ENCODE peak calls at places on chromosomes 3 and 15, in five cellular contexts. D, F, Y, P and S are unnamed samples.

GRCh38 chr3:14541646-14542045 is 1.5 kb upstream of the GRIP2 start:
- DNase-seq in D (no peak), F (no peak), Y (no peak), P (no peak), S (no peak)

GRCh38 chr15:77440378-77440999 is 19.8 kb downstream of the HMG20A start:
- DNase-seq in D (no peak), F (no peak), Y (no peak), P (peak; percentile 20), S (no peak)

GRCh38 chr15:29550834-29551465 is 271.3 kb downstream of the TJP1 start:
- DNase-seq in D (no peak), F (no peak), Y (no peak), P (no peak), S (no peak)

GRCh38 chr3:14261229-14261628 is 82.6 kb downstream of the LSM3 start:
- DNase-seq in D (peak; percentile 89), F (peak; percentile 70), Y (peak; percentile 85), P (peak; percentile 87), S (peak; percentile 87)

GRCh38 chr3:196941846-196942225 is 492 bp downstream of the NCBP2 start:
- DNase-seq in D (peak; percentile 60), F (peak; percentile 47), Y (peak; percentile 49), P (no peak), S (peak; percentile 41)

GRCh38 chr3:49883992-49884391 is 14.3 kb upstream of the CAMKV start:
- DNase-seq in D (no peak), F (no peak), Y (no peak), P (no peak), S (no peak)

GRCh38 chr3:153163349-153164008 is 1.5 kb downstream of the RAP2B start:
- DNase-seq in D (no peak), F (no peak), Y (no peak), P (peak; percentile 42), S (no peak)

GRCh38 chr3:8198605-8199004 is 303.0 kb upstream of the LMCD1 start:
- DNase-seq in D (no peak), F (no peak), Y (no peak), P (no peak), S (no peak)

GRCh38 chr3:128709038-128709437 is 16.9 kb upstream of the RAB7A start:
- DNase-seq in D (no peak), F (no peak), Y (no peak), P (no peak), S (no peak)

GRCh38 chr3:119304201-119304713 is 10.1 kb downstream of the ARHGAP31 start:
- DNase-seq in D (no peak), F (peak; percentile 40), Y (no peak), P (peak; percentile 9), S (no peak)

GRCh38 chr3:53382106-53382505 is 34.8 kb upstream of the DCP1A start:
- DNase-seq in D (no peak), F (no peak), Y (no peak), P (peak; percentile 19), S (no peak)

GRCh38 chr3:46947981-46948791 is 28.4 kb downstream of the CCDC12 start:
- DNase-seq in D (peak; percentile 86), F (no peak), Y (peak; percentile 75), P (peak; percentile 89), S (no peak)

GRCh38 chr3:135040321-135041110 is 245.5 kb downstream of the EPHB1 start:
- DNase-seq in D (no peak), F (no peak), Y (no peak), P (no peak), S (no peak)

GRCh38 chr15:43521419-43521818 is 4.0 kb downstream of the MAP1A start:
- DNase-seq in D (no peak), F (no peak), Y (no peak), P (no peak), S (no peak)
- TF ChIP-seq POLR2A in D (no peak), F (no peak), Y (no peak), P (no peak), S (no peak)

GRCh38 chr3:12544652-12545472 is 437 bp downstream of the MKRN2OS start:
- DNase-seq in D (no peak), F (no peak), Y (no peak), P (no peak), S (no peak)

GRCh38 chr3:12536423-12536822 is 8.9 kb downstream of the MKRN2OS start:
- DNase-seq in D (no peak), F (no peak), Y (no peak), P (no peak), S (no peak)

GRCh38 chr3:12545473-12545791 is at the start of gene MKRN2OS:
- DNase-seq in D (peak; percentile 81), F (no peak), Y (no peak), P (no peak), S (peak; percentile 42)

DNA sequence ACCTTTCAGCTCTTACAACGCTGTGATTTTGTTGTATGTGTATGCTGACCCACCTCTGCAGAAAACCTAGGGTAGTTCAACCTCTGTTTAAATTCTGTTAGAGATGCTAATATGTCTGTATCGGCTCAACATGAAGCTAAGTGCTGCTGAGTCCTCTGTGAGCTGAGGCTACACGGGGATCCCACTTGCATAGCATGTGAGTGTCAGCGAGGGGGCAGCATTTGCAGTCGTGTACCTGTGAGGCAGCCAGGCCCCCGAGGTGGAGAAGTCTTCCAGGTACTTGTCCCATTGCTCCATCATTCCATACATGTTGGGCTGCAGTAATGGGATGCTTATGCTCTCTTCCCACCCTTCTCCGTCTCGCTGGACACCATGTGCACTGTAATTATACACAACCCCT is 3.7 kb downstream of the MKRN2OS start:
- DNase-seq in D (no peak), F (no peak), Y (no peak), P (no peak), S (no peak)
- TF ChIP-seq POLR2A in D (no peak), F (no peak), Y (no peak), P (no peak), S (no peak)

DNA sequence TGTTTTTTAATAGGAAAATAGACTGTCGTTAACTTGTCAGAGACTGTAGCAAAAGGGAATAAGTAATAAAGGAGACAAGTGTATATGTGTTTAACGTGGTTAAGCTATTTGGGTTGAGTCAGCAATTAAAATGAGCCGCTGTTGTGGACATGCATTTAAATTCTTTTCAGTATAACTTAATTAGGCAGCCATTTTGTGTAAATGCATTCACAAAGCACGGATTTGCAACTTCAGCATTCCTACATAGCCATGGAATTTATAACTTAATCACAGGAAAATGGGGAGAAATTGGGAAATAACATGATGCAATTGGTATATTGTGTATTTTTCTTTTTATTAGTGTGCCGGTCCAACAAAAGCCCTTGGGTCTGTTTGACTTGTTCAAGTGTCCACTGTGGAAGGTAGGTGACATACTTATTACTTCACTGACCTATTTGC is 27.9 kb downstream of the USP3 start:
- DNase-seq in D (no peak), F (no peak), Y (no peak), P (peak; percentile 37), S (no peak)
- TF ChIP-seq POLR2A in D (no peak), F (no peak), Y (no peak), P (no peak), S (no peak)

DNA sequence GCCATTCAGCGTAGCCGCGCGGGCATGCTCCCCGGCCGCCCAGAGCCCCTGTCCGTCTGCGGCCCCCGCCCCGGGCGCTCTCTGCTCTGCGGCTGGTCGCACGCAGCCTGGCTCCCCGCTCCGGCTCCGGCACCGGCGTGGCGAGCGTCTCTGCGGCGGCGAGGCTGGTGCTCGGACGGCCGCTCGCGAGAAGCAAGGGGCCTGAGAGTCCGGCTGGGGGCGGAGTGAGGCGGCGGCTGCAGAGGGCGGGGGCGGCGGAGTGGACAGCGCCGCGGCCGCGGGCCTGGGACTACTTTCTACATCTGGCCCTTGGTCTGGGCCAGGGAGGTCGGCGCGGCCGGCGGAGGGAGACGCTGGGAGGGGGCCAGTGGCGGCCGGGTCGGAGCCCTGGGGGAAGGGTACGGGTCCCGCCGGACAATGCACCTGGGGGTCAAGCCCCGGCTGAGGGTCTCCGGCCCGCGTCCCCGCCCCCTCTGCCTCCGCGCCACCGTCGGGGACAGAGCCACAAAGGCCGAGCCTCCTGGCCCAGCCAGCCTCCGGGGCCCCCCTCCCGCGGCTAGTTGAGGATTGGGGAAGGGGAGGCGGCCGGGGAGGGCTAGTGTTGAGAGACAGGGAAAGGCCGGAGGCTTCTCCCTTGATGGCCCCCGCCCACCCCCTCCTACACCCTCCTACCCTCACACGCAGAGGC is at the start of gene PRTG:
- DNase-seq in D (peak; percentile 38), F (peak; percentile 61), Y (peak; percentile 71), P (peak; percentile 92), S (peak; percentile 71)
- TF ChIP-seq POLR2A in D (no peak), F (peak; percentile 59), Y (no peak), P (peak; percentile 59), S (no peak)

GRCh38 chr3:170749765-170750477 is 120.1 kb downstream of the RPL22L1 start:
- DNase-seq in D (no peak), F (no peak), Y (no peak), P (no peak), S (no peak)
- TF ChIP-seq POLR2A in D (no peak), F (no peak), Y (no peak), P (no peak), S (no peak)

GRCh38 chr3:48466386-48467109 is 20.0 kb downstream of the ATRIP start:
- DNase-seq in D (peak; percentile 48), F (no peak), Y (no peak), P (no peak), S (no peak)
- TF ChIP-seq POLR2A in D (no peak), F (no peak), Y (no peak), P (no peak), S (no peak)

GRCh38 chr3:108090701-108091497 is at the start of gene CD47:
- DNase-seq in D (peak; percentile 96), F (peak; percentile 93), Y (peak; percentile 97), P (peak; percentile 86), S (peak; percentile 91)
- TF ChIP-seq POLR2A in D (peak; percentile 76), F (peak; percentile 79), Y (peak; percentile 75), P (peak; percentile 77), S (peak; percentile 50)

GRCh38 chr3:146100180-146100579 is 60.8 kb downstream of the PLOD2 start:
- DNase-seq in D (no peak), F (no peak), Y (no peak), P (no peak), S (no peak)
- TF ChIP-seq POLR2A in D (no peak), F (no peak), Y (no peak), P (no peak), S (no peak)

DNA sequence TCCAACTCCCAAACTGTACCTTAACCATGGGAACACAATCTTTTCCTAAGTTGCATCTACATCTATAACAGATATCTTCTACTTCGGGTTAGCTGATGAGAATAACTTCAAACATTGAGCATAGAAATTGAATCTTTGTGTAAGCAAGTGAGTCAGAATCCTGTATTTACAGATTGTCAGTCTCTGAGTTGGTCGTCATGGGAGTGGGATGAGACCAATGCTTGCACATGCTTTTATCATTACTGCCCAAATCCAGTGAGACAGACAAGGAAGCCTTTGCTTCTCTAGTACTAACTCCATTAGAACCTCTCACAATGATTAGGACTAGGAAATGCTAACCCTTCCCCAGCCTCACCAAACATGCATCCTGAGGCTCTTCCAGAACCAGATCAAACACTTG is 587.1 kb upstream of the ZNF717 start:
- DNase-seq in D (no peak), F (no peak), Y (no peak), P (no peak), S (no peak)
- TF ChIP-seq POLR2A in D (no peak), F (no peak), Y (no peak), P (no peak), S (no peak)